ENCODE peak calls at places on chromosomes 12 and 14, in five cellular contexts. K is NB4, I is activated B cell treated with CpG ODN at 0.5 μM for 24 hours, S is GM10248, X is neural crest cell. O is an unnamed sample.

GRCh38 chr12:54879579-54879978 is 25.3 kb downstream of the MUCL1 start:
- DNase-seq in K (no peak), X (no peak), S (no peak), I (no peak), O (no peak)

GRCh38 chr14:69711471-69712216 is 55.3 kb upstream of the SRSF5 start:
- DNase-seq in I (no peak), K (no peak), S (no peak), X (no peak), O (no peak)

GRCh38 chr14:59964251-59965007 is 44.5 kb downstream of the LRRC9 start:
- DNase-seq in S (no peak), I (no peak), X (no peak), K (no peak), O (no peak)

GRCh38 chr12:16027012-16027411 is 115.9 kb downstream of the DERA start:
- DNase-seq in S (no peak), X (no peak), K (no peak), I (no peak), O (no peak)

GRCh38 chr14:51616724-51617409 is 34.8 kb upstream of the FRMD6 start:
- DNase-seq in S (no peak), X (no peak), K (no peak), I (no peak), O (no peak)

GRCh38 chr12:115660211-115660805 is 617.2 kb downstream of the MED13L start:
- DNase-seq in X (no peak), K (no peak), I (no peak), S (no peak), O (no peak)

GRCh38 chr12:118061876-118062791 is 1.2 kb upstream of the WSB2 start:
- DNase-seq in I (peak; percentile 20), X (no peak), K (peak; percentile 22), S (peak; percentile 50), O (no peak)

GRCh38 chr14:70698288-70698687 is 56.6 kb downstream of the TTC9 start:
- DNase-seq in I (no peak), X (no peak), S (no peak), K (peak; percentile 69), O (no peak)

GRCh38 chr12:86193931-86194330 is 62.3 kb downstream of the MGAT4C start:
- DNase-seq in X (no peak), I (no peak), S (no peak), K (no peak), O (no peak)

GRCh38 chr12:45490232-45490881 is 239.1 kb upstream of the ARID2 start:
- DNase-seq in K (no peak), S (no peak), X (no peak), I (no peak), O (no peak)

GRCh38 chr12:117622741-117623140 is 261.3 kb upstream of the NOS1 start:
- DNase-seq in X (no peak), K (no peak), S (no peak), I (no peak), O (no peak)

GRCh38 chr12:108980831-108981618 is 39.8 kb downstream of the SVOP start:
- DNase-seq in K (no peak), X (no peak), S (no peak), I (no peak), O (no peak)

GRCh38 chr12:94731733-94732360 is 81.5 kb upstream of the TMCC3 start:
- DNase-seq in S (no peak), I (no peak), K (no peak), X (no peak), O (no peak)

GRCh38 chr12:109542014-109542413 is 31.3 kb downstream of the MMAB start:
- DNase-seq in I (no peak), K (no peak), S (no peak), X (no peak), O (no peak)

GRCh38 chr14:67395876-67396189 is 16.1 kb downstream of the PLEK2 start:
- DNase-seq in I (no peak), X (no peak), S (no peak), K (no peak), O (no peak)

GRCh38 chr14:102913341-102914211 is 8.9 kb upstream of the AMN start:
- DNase-seq in K (no peak), X (no peak), S (no peak), I (no peak), O (no peak)

GRCh38 chr14:103408491-103409155 is 23.4 kb downstream of the MARK3 start:
- DNase-seq in I (no peak), X (no peak), K (no peak), S (no peak), O (no peak)

GRCh38 chr14:47675489-47676300 is at the start of gene MDGA2:
- DNase-seq in I (no peak), K (no peak), S (peak; percentile 10), X (peak; percentile 61), O (peak; percentile 76)

GRCh38 chr12:83040991-83041390 is 354.3 kb downstream of the TMTC2 start:
- DNase-seq in S (no peak), K (no peak), X (no peak), I (no peak), O (no peak)

GRCh38 chr12:12336049-12336411 is 14.0 kb downstream of the MANSC1 start:
- DNase-seq in S (peak; percentile 55), K (no peak), X (no peak), I (no peak), O (no peak)

GRCh38 chr12:1630827-1631591 is 2.0 kb downstream of the WNT5B start:
- DNase-seq in S (no peak), K (no peak), X (peak; percentile 11), I (no peak), O (no peak)

GRCh38 chr12:102061096-102061555 is 665 bp downstream of the WASHC3 start:
- DNase-seq in I (no peak), K (peak; percentile 30), X (no peak), S (peak; percentile 47), O (no peak)

GRCh38 chr12:3002636-3003035 is 43.4 kb downstream of the TEAD4 start:
- DNase-seq in S (no peak), X (no peak), I (no peak), K (peak; percentile 25), O (no peak)

GRCh38 chr14:73162271-73162670 is 26.0 kb downstream of the PSEN1 start:
- DNase-seq in X (no peak), S (no peak), K (no peak), I (no peak), O (no peak)

GRCh38 chr14:84237881-84238280 is 1292.1 kb upstream of the FLRT2 start:
- DNase-seq in I (no peak), K (no peak), X (no peak), S (no peak), O (no peak)

GRCh38 chr12:90301734-90302133 is 593.1 kb upstream of the ATP2B1 start:
- DNase-seq in K (no peak), X (no peak), S (no peak), I (no peak), O (no peak)

GRCh38 chr12:115983226-115983798 is 294.2 kb downstream of the MED13L start:
- DNase-seq in I (no peak), K (peak; percentile 55), X (no peak), S (no peak), O (no peak)

GRCh38 chr12:8499616-8500015 is 13.7 kb upstream of the CLEC4D start:
- DNase-seq in X (no peak), K (peak; percentile 32), I (no peak), S (no peak), O (no peak)
- TF ChIP-seq CTCF in X (peak; percentile 48), K (peak; percentile 18), I (no peak), S (no peak), O (no peak)

GRCh38 chr14:97349946-97350345 is 552.8 kb downstream of the VRK1 start:
- DNase-seq in S (no peak), I (no peak), K (no peak), X (no peak), O (no peak)

GRCh38 chr14:97353102-97353501 is 555.9 kb downstream of the VRK1 start:
- DNase-seq in K (no peak), X (no peak), I (no peak), S (no peak), O (no peak)

GRCh38 chr14:97350894-97351713 is 553.9 kb downstream of the VRK1 start:
- DNase-seq in I (no peak), K (no peak), X (no peak), S (no peak), O (no peak)

GRCh38 chr14:97350415-97350814 is 553.2 kb downstream of the VRK1 start:
- DNase-seq in K (no peak), S (no peak), X (no peak), I (no peak), O (no peak)

GRCh38 chr14:97354119-97354722 is 557.0 kb downstream of the VRK1 start:
- DNase-seq in X (no peak), S (no peak), I (no peak), K (no peak), O (no peak)
- TF ChIP-seq CTCF in X (no peak), S (no peak), I (no peak), K (no peak), O (no peak)

GRCh38 chr12:129911437-129912049 is 7.7 kb upstream of the TMEM132D start:
- DNase-seq in I (no peak), S (peak; percentile 64), X (peak; percentile 62), K (peak; percentile 73), O (no peak)
- TF ChIP-seq CTCF in I (no peak), S (peak; percentile 95), X (peak; percentile 92), K (peak; percentile 91), O (peak; percentile 96)

DNA sequence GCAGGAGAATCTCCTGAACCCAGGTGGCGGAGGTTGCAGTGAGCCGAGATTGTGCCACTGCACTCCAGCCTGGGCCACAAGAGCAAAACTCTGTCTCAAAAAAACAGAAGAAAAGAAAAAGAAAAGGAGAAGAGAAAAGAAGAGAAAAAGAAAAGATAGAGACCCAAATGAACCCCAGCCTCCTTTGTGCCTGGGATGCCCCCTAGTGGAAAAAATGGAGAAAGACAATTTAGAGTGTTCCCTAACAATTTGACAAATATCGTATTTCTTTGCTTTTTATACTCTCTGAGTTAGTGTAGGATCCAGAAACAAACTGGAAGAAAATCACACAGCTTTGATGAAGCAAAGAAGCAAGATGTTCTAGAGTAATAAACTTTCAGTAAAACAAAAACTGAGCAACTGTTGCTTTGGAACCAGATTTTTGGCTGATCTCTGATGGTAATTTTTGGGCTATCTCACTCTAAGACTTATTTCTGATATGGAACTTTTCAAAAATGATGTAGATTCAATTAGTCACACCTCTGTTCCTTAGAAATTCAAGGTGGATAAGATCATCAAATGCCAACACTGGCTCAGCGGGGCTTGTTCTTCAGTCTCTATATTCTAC is 18.6 kb upstream of the PRKAB1 start:
- DNase-seq in S (peak; percentile 65), I (no peak), X (no peak), K (peak; percentile 33), O (no peak)
- TF ChIP-seq CTCF in S (peak; percentile 33), I (peak; percentile 68), X (peak; percentile 74), K (peak; percentile 79), O (peak; percentile 79)

DNA sequence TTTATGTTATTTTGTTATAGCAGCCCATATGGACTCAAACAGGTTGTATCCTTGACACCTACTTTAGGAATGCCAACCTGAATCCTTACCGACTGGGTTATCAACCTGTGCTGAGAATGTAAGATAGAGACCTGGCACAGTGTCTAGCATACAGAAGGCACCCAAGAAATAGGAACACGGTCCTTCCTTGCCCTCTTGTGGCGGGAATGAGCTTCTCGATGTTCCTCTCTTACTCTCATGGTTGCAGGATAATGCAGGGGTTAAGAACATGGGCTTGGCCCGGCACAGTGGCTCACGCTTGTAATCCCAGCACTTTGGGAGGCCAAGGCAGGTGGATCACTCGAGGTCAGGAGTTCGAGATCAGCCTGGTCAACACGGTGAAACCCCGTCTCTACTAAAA is 6.5 kb downstream of the C12orf43 start:
- DNase-seq in S (no peak), K (peak; percentile 60), X (peak; percentile 14), I (no peak), O (no peak)
- TF ChIP-seq CTCF in S (no peak), K (peak; percentile 56), X (peak; percentile 68), I (no peak), O (peak; percentile 73)

GRCh38 chr12:52534482-52534881 is 14.3 kb upstream of the KRT5 start:
- DNase-seq in X (no peak), K (peak; percentile 25), S (no peak), I (no peak), O (no peak)
- TF ChIP-seq CTCF in X (no peak), K (peak; percentile 23), S (no peak), I (no peak), O (no peak)